ENCODE peak calls at places on chromosomes 1 and 21, in eight cellular contexts. H is stimulated activated CD4-positive, alpha-beta T cell treated with anti-CD3 and anti-CD28 coated beads, Interleukin-1b, Interleukin-23, amount 100 ng/mL, for 24 hours; O is HFFc6; N is HCT116; V is GM20000; X is GM03348; L is left colon; M is neuronal stem cell. C is an unnamed sample.

GRCh38 chr21:26495283-26495849 is 77.7 kb downstream of the CYYR1 start:
- DNase-seq in H (no peak), O (no peak), N (no peak), V (no peak), X (no peak), L (no peak), M (no peak), C (no peak)

GRCh38 chr1:153404768-153405167 is 11.6 kb upstream of the S100A7A start:
- DNase-seq in H (peak), O (no peak), N (peak), V (peak), X (no peak), L (peak), M (no peak), C (peak)

GRCh38 chr1:178885869-178886268 is 15.0 kb upstream of the ANGPTL1 start:
- DNase-seq in H (no peak), O (no peak), N (no peak), V (no peak), X (peak), L (no peak), M (no peak), C (no peak)

GRCh38 chr21:29436143-29436542 is 137.4 kb downstream of the BACH1 start:
- DNase-seq in H (peak), O (no peak), N (no peak), V (no peak), X (no peak), L (peak), M (no peak), C (no peak)

GRCh38 chr1:187054862-187055757 is 226.4 kb downstream of the PLA2G4A start:
- DNase-seq in H (no peak), O (no peak), N (no peak), V (no peak), X (no peak), L (no peak), M (no peak), C (no peak)

GRCh38 chr1:247347395-247348222 is 15.9 kb upstream of the ZNF496 start:
- DNase-seq in H (no peak), O (no peak), N (no peak), V (no peak), X (no peak), L (no peak), M (no peak), C (no peak)

GRCh38 chr21:29190920-29191319 is 60.5 kb downstream of the MAP3K7CL start:
- DNase-seq in H (no peak), O (no peak), N (no peak), V (no peak), X (peak), L (no peak), M (no peak), C (peak)

GRCh38 chr1:58979085-58979484 is 195.2 kb upstream of the JUN start:
- DNase-seq in H (no peak), O (no peak), N (no peak), V (no peak), X (no peak), L (no peak), M (no peak), C (no peak)

GRCh38 chr21:31185663-31186062 is 147.4 kb upstream of the KRTAP19-8 start:
- DNase-seq in H (no peak), O (no peak), N (no peak), V (no peak), X (no peak), L (no peak), M (no peak), C (no peak)

C was measured in EL.